ENCODE peak calls at places on chromosomes 12 and 14, in five cellular contexts. W, R, Y, A and U are unnamed samples.

GRCh38 chr12:30201301-30202160 is 417.8 kb upstream of the TMTC1 start:
- DNase-seq in W (no peak), R (no peak), Y (no peak), A (no peak), U (no peak)

GRCh38 chr12:32302218-32302826 is 97.0 kb upstream of the FGD4 start:
- DNase-seq in W (no peak), R (no peak), Y (no peak), A (no peak), U (peak)

GRCh38 chr14:52950410-52950897 is 396 bp downstream of the FERMT2 start:
- DNase-seq in W (peak), R (peak), Y (peak), A (no peak), U (peak)

GRCh38 chr14:22475381-22475780 is 113.6 kb downstream of the DAD1 start:
- DNase-seq in W (no peak), R (no peak), Y (peak), A (no peak), U (no peak)

GRCh38 chr12:6827982-6828670 is at the start of gene P3H3:
- DNase-seq in W (no peak), R (no peak), Y (peak), A (no peak), U (peak)

GRCh38 chr14:38404100-38404541 is 148.2 kb upstream of the CLEC14A start:
- DNase-seq in W (no peak), R (no peak), Y (no peak), A (no peak), U (no peak)

GRCh38 chr12:59811991-59812390 is 216.2 kb downstream of the SLC16A7 start:
- DNase-seq in W (no peak), R (no peak), Y (no peak), A (no peak), U (no peak)

GRCh38 chr12:3281588-3282150 is 204.5 kb downstream of the TSPAN9 start:
- DNase-seq in W (no peak), R (no peak), Y (no peak), A (no peak), U (no peak)

GRCh38 chr12:2681426-2682205 is 113.2 kb upstream of the FKBP4 start:
- DNase-seq in W (no peak), R (no peak), Y (no peak), A (no peak), U (peak)

GRCh38 chr14:56664811-56665421 is 85.3 kb downstream of the TMEM260 start:
- DNase-seq in W (no peak), R (peak), Y (no peak), A (no peak), U (no peak)

GRCh38 chr12:89864419-89864818 is 155.8 kb upstream of the ATP2B1 start:
- DNase-seq in W (no peak), R (no peak), Y (no peak), A (no peak), U (no peak)

GRCh38 chr12:51793201-51793600 is 55.3 kb downstream of the FIGNL2 start:
- DNase-seq in W (no peak), R (no peak), Y (no peak), A (no peak), U (no peak)

GRCh38 chr12:66154776-66155175 is 15.0 kb downstream of the TMBIM4 start:
- DNase-seq in W (no peak), R (no peak), Y (no peak), A (no peak), U (no peak)

GRCh38 chr12:128269108-128269713 is 2.2 kb downstream of the TMEM132C start:
- DNase-seq in W (no peak), R (no peak), Y (no peak), A (no peak), U (peak)

GRCh38 chr14:28143340-28143739 is 623.2 kb upstream of the FOXG1 start:
- DNase-seq in W (no peak), R (no peak), Y (no peak), A (no peak), U (no peak)

GRCh38 chr12:6963741-6964446 is 6.6 kb downstream of the PHB2 start:
- DNase-seq in W (peak), R (no peak), Y (no peak), A (no peak), U (peak)

GRCh38 chr12:63977441-63977840 is 132.9 kb downstream of the SRGAP1 start:
- DNase-seq in W (no peak), R (no peak), Y (no peak), A (no peak), U (no peak)

GRCh38 chr14:98444077-98444476 is 827.9 kb downstream of the BCL11B start:
- DNase-seq in W (no peak), R (no peak), Y (no peak), A (no peak), U (no peak)

GRCh38 chr12:52313926-52314325 is 7.3 kb downstream of the KRT83 start:
- DNase-seq in W (no peak), R (no peak), Y (no peak), A (no peak), U (peak)

GRCh38 chr14:69241577-69241976 is 18.4 kb upstream of the GALNT16 start:
- DNase-seq in W (no peak), R (no peak), Y (no peak), A (no peak), U (no peak)

GRCh38 chr12:121205491-121205890 is 4.4 kb upstream of the P2RX4 start:
- DNase-seq in W (no peak), R (no peak), Y (no peak), A (no peak), U (no peak)

GRCh38 chr12:104714369-104714768 is 243.7 kb downstream of the SLC41A2 start:
- DNase-seq in W (no peak), R (no peak), Y (no peak), A (no peak), U (no peak)

GRCh38 chr12:104718581-104718980 is 239.5 kb downstream of the SLC41A2 start:
- DNase-seq in W (no peak), R (peak), Y (no peak), A (no peak), U (no peak)

GRCh38 chr12:104713444-104713843 is 244.6 kb downstream of the SLC41A2 start:
- DNase-seq in W (no peak), R (no peak), Y (no peak), A (no peak), U (no peak)

GRCh38 chr12:104715562-104716182 is 242.4 kb downstream of the SLC41A2 start:
- DNase-seq in W (no peak), R (no peak), Y (no peak), A (no peak), U (no peak)

GRCh38 chr12:104716183-104716571 is 241.9 kb downstream of the SLC41A2 start:
- DNase-seq in W (no peak), R (no peak), Y (no peak), A (no peak), U (no peak)
- H3K4me3 ChIP-seq in W (no peak), R (no peak), Y (no peak), A (no peak), U (no peak)

GRCh38 chr12:107650977-107651376 is 34.6 kb upstream of the PWP1 start:
- DNase-seq in W (no peak), R (no peak), Y (no peak), A (no peak), U (no peak)
- TF ChIP-seq CTCF in W (no peak), R (no peak), Y (no peak), A (no peak), U (no peak)

GRCh38 chr12:48924617-48925217 is 575 bp downstream of the FKBP11 start:
- DNase-seq in W (peak), R (peak), Y (peak), A (no peak), U (peak)
- H3K4me3 ChIP-seq in W (peak), R (peak), Y (peak), A (peak), U (no peak)

GRCh38 chr14:96303981-96304380 is 48.0 kb downstream of the BDKRB1 start:
- DNase-seq in W (no peak), R (no peak), Y (no peak), A (no peak), U (no peak)

GRCh38 chr14:96307434-96307833 is 51.4 kb downstream of the BDKRB1 start:
- DNase-seq in W (no peak), R (no peak), Y (no peak), A (no peak), U (no peak)

GRCh38 chr14:96309907-96310330 is 53.2 kb downstream of the ATG2B start:
- DNase-seq in W (no peak), R (no peak), Y (peak), A (no peak), U (no peak)

GRCh38 chr14:96309128-96309906 is 53.3 kb downstream of the BDKRB1 start:
- DNase-seq in W (no peak), R (no peak), Y (no peak), A (no peak), U (no peak)

DNA sequence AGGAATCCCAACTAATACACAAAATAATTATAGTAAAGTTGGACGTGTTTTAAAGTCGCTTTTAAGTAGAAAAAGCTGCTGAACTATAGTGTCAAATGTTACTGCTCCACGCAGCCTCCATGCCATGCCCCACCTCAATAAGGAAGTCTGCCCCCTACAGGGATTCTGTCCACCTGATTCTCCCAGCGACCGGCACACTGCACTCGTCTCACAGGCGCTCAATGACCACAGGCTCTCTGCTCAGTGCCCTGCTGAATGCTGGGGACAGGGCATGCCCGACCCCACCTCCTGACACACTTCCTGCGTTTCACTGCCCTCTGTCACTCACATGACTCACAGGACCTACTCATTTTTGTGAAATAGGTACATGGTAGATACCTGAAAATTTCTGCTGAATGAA is 48.9 kb downstream of the BDKRB1 start:
- DNase-seq in W (no peak), R (no peak), Y (peak), A (no peak), U (peak)
- TF ChIP-seq CTCF in W (no peak), R (no peak), Y (peak), A (no peak), U (peak)

GRCh38 chr12:94694732-94695131 is 44.4 kb upstream of the TMCC3 start:
- DNase-seq in W (no peak), R (no peak), Y (no peak), A (no peak), U (peak)

GRCh38 chr12:94689646-94690036 is 39.3 kb upstream of the TMCC3 start:
- DNase-seq in W (no peak), R (no peak), Y (no peak), A (no peak), U (peak)

GRCh38 chr12:94686834-94687628 is 36.7 kb upstream of the TMCC3 start:
- DNase-seq in W (no peak), R (no peak), Y (no peak), A (no peak), U (no peak)

GRCh38 chr12:94689002-94689645 is 38.8 kb upstream of the TMCC3 start:
- DNase-seq in W (no peak), R (no peak), Y (no peak), A (no peak), U (no peak)

GRCh38 chr12:94690199-94690695 is 39.9 kb upstream of the TMCC3 start:
- DNase-seq in W (no peak), R (no peak), Y (no peak), A (no peak), U (no peak)
- H3K4me3 ChIP-seq in W (peak), R (peak), Y (no peak), A (peak), U (no peak)

DNA sequence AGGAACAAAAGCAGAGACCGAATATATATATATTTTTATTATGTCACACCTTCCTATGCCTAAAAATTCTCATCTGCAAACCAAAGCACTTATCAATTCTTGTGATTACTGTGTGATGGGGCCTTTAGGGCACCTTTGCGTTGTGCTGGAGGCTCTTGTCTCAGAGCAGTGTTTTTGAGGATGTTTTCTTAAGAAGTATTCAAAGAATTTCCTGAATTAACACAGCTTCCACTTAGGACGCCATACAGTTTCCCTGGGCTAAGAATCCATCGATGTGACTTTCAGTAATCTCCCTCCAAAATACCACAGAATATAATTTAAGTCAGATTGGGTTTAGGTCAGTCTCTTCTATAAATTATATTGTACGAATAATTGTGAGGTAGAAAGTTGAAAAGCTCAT is 22.0 kb upstream of the HIF1A start:
- DNase-seq in W (no peak), R (no peak), Y (no peak), A (no peak), U (no peak)
- TF ChIP-seq CTCF in W (no peak), R (no peak), Y (no peak), A (no peak), U (no peak)

DNA sequence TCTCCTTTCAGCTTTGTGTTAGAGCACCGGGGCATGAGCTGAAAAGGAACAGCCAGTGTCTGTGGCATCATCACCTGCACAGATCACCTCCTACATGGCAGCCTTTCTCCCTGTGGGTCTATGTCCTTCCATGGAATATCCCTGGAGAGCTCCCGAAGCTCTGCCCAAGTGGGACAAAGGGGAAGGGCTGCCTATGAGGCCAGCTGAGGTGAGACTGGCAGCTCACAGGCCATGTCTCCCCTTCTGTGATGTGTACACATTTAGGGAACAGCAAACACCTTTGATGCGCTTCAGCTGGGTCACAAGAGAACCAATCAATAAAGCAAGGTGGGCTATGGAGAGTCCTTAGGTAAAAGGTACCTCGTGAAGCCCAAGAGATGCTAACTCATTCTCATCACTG is 4.1 kb downstream of the PROX2 start:
- DNase-seq in W (no peak), R (no peak), Y (no peak), A (no peak), U (peak)
- H3K4me3 ChIP-seq in W (no peak), R (no peak), Y (no peak), A (no peak), U (no peak)

DNA sequence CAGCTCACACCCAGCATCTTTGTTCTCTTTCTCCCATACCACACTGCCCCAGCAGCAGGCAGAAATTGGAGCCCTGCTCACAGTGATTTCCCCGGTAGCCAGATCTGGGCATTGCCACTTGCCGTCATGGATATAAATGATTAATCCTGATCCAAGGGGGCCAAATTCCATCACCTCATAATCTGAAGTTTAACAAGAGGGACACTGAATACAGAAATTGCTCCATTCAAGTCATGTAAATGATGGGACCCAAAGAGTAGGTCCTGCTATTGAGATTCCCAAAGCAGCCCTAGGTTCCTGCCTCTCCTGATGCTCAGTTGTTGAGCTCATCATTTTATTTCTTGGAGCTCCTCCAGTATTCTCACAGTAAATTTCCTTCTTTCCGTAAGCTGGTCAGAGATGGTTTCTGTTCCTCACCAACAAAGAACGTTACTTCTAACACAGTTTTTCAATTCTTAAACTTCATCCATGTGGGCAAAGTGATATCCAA is 11.7 kb downstream of the ITPR2 start:
- DNase-seq in W (no peak), R (no peak), Y (no peak), A (no peak), U (no peak)
- TF ChIP-seq CTCF in W (no peak), R (no peak), Y (no peak), A (no peak), U (no peak)

GRCh38 chr12:122888232-122888752 is 7.6 kb downstream of the VPS37B start:
- DNase-seq in W (no peak), R (peak), Y (no peak), A (no peak), U (peak)
- H3K4me3 ChIP-seq in W (peak), R (peak), Y (peak), A (peak), U (no peak)

GRCh38 chr12:82019533-82019932 is 260.4 kb upstream of the PPFIA2 start:
- DNase-seq in W (no peak), R (no peak), Y (no peak), A (no peak), U (peak)
- TF ChIP-seq CTCF in W (no peak), R (peak), Y (peak), A (no peak), U (peak)